ENCODE peak calls at places on chromosome 2, in six cellular contexts. E is Kasumi-1; F is activated CD4-positive, alpha-beta T cell treated with anti-CD3 and anti-CD28 coated beads for 24 hours; Q is mucosa of descending colon; M is stimulated activated CD8-positive, alpha-beta memory T cell treated with anti-CD3 and anti-CD28 coated beads, Interleukin-2, amount 100 ng/mL, for 48 hours; O is activated gamma-delta T cell treated with Interleukin-2 at 50 U/mL for 16 hours. A is an unnamed sample.

GRCh38 chr2:131682122-131682944 is 154.6 kb downstream of the CCDC74A start:
- DNase-seq in E (peak; percentile 86), Q (peak; percentile 80), F (peak; percentile 68), O (peak; percentile 63), M (peak; percentile 58), A (peak; percentile 92)

GRCh38 chr2:217954051-217954450 is 48.7 kb downstream of the TNS1 start:
- DNase-seq in E (no peak), M (no peak), Q (no peak), O (no peak), F (no peak), A (no peak)

GRCh38 chr2:185919155-185919554 is 180.6 kb downstream of the FSIP2 start:
- DNase-seq in M (no peak), E (no peak), Q (no peak), O (no peak), F (no peak), A (no peak)

GRCh38 chr2:233546774-233547173 is 19.8 kb downstream of the USP40 start:
- DNase-seq in O (no peak), M (no peak), E (no peak), F (no peak), Q (no peak), A (no peak)

GRCh38 chr2:72613931-72614330 is 211.9 kb downstream of the EXOC6B start:
- DNase-seq in O (no peak), E (no peak), Q (no peak), F (no peak), M (no peak), A (no peak)

GRCh38 chr2:235630723-235631122 is 136.9 kb downstream of the AGAP1 start:
- DNase-seq in O (no peak), E (no peak), Q (no peak), F (no peak), M (no peak), A (no peak)

GRCh38 chr2:240238786-240239185 is 98.3 kb upstream of the OTOS start:
- DNase-seq in O (no peak), E (no peak), M (no peak), Q (no peak), F (no peak), A (no peak)

GRCh38 chr2:25825238-25825637 is 53.0 kb downstream of the ASXL2 start:
- DNase-seq in F (peak; percentile 33), M (peak; percentile 32), O (peak; percentile 30), Q (no peak), E (no peak), A (no peak)

GRCh38 chr2:46915281-46915810 is at the start of gene MCFD2:
- DNase-seq in Q (peak; percentile 38), F (no peak), O (no peak), E (no peak), M (no peak), A (peak; percentile 45)